ENCODE peak calls at places on chromosomes 16 and 17, in eight cellular contexts. One of them, this sample, is unnamed.

GRCh38 chr17:41735744-41736143 is 1.3 kb upstream of the HAP1 start:
- DNase-seq in CD4-positive, alpha-beta memory T cell: no peak
- DNase-seq in uterus: no peak
- DNase-seq in Caco-2: no peak
- DNase-seq in ascending aorta: no peak
- DNase-seq in stimulated activated CD8-positive, alpha-beta memory T cell treated with anti-CD3 and anti-CD28 coated beads, Interleukin-12 subunit alpha, Interleukin-12 subunit beta, amount 100 ng/mL, for 4 hours: no peak
- DNase-seq in stimulated activated naive B cell treated with anti-CD40 and anti-IgM and Interleukin-4, amounts not matched to agents 10 μg/mL and 1 μg/mL and 100 μg/mL, for 72 hours: no peak
- DNase-seq in HCT116: no peak
- DNase-seq in this sample: no peak

GRCh38 chr17:81923302-81924260 is 4.0 kb downstream of the MAFG start:
- DNase-seq in Caco-2: no peak
- DNase-seq in HCT116: peak
- DNase-seq in ascending aorta: no peak
- DNase-seq in stimulated activated CD8-positive, alpha-beta memory T cell treated with anti-CD3 and anti-CD28 coated beads, Interleukin-12 subunit alpha, Interleukin-12 subunit beta, amount 100 ng/mL, for 4 hours: no peak
- DNase-seq in uterus: no peak
- DNase-seq in stimulated activated naive B cell treated with anti-CD40 and anti-IgM and Interleukin-4, amounts not matched to agents 10 μg/mL and 1 μg/mL and 100 μg/mL, for 72 hours: no peak
- DNase-seq in CD4-positive, alpha-beta memory T cell: no peak
- DNase-seq in this sample: no peak

GRCh38 chr17:22270381-22270780 is 578.1 kb downstream of the KCNJ18 start:
- DNase-seq in stimulated activated CD8-positive, alpha-beta memory T cell treated with anti-CD3 and anti-CD28 coated beads, Interleukin-12 subunit alpha, Interleukin-12 subunit beta, amount 100 ng/mL, for 4 hours: no peak
- DNase-seq in stimulated activated naive B cell treated with anti-CD40 and anti-IgM and Interleukin-4, amounts not matched to agents 10 μg/mL and 1 μg/mL and 100 μg/mL, for 72 hours: no peak
- DNase-seq in CD4-positive, alpha-beta memory T cell: no peak
- DNase-seq in HCT116: no peak
- DNase-seq in ascending aorta: no peak
- DNase-seq in uterus: no peak
- DNase-seq in Caco-2: no peak
- DNase-seq in this sample: no peak

GRCh38 chr17:4938670-4939553 is 934 bp downstream of the SLC25A11 start:
- DNase-seq in stimulated activated naive B cell treated with anti-CD40 and anti-IgM and Interleukin-4, amounts not matched to agents 10 μg/mL and 1 μg/mL and 100 μg/mL, for 72 hours: no peak
- DNase-seq in HCT116: no peak
- DNase-seq in ascending aorta: no peak
- DNase-seq in CD4-positive, alpha-beta memory T cell: no peak
- DNase-seq in stimulated activated CD8-positive, alpha-beta memory T cell treated with anti-CD3 and anti-CD28 coated beads, Interleukin-12 subunit alpha, Interleukin-12 subunit beta, amount 100 ng/mL, for 4 hours: no peak
- DNase-seq in Caco-2: no peak
- DNase-seq in uterus: no peak
- DNase-seq in this sample: no peak

GRCh38 chr17:59853168-59853918 is 39.4 kb downstream of the TUBD1 start:
- DNase-seq in stimulated activated CD8-positive, alpha-beta memory T cell treated with anti-CD3 and anti-CD28 coated beads, Interleukin-12 subunit alpha, Interleukin-12 subunit beta, amount 100 ng/mL, for 4 hours: no peak
- DNase-seq in stimulated activated naive B cell treated with anti-CD40 and anti-IgM and Interleukin-4, amounts not matched to agents 10 μg/mL and 1 μg/mL and 100 μg/mL, for 72 hours: no peak
- DNase-seq in uterus: no peak
- DNase-seq in Caco-2: peak
- DNase-seq in CD4-positive, alpha-beta memory T cell: peak
- DNase-seq in ascending aorta: no peak
- DNase-seq in HCT116: no peak
- DNase-seq in this sample: peak

GRCh38 chr17:65355246-65355645 is 206.2 kb downstream of the AXIN2 start:
- DNase-seq in HCT116: no peak
- DNase-seq in ascending aorta: no peak
- DNase-seq in uterus: no peak
- DNase-seq in Caco-2: no peak
- DNase-seq in CD4-positive, alpha-beta memory T cell: no peak
- DNase-seq in stimulated activated naive B cell treated with anti-CD40 and anti-IgM and Interleukin-4, amounts not matched to agents 10 μg/mL and 1 μg/mL and 100 μg/mL, for 72 hours: no peak
- DNase-seq in stimulated activated CD8-positive, alpha-beta memory T cell treated with anti-CD3 and anti-CD28 coated beads, Interleukin-12 subunit alpha, Interleukin-12 subunit beta, amount 100 ng/mL, for 4 hours: no peak
- DNase-seq in this sample: no peak

GRCh38 chr17:29212681-29213121 is 32.5 kb upstream of the MYO18A start:
- DNase-seq in HCT116: no peak
- DNase-seq in CD4-positive, alpha-beta memory T cell: no peak
- DNase-seq in uterus: no peak
- DNase-seq in Caco-2: no peak
- DNase-seq in stimulated activated CD8-positive, alpha-beta memory T cell treated with anti-CD3 and anti-CD28 coated beads, Interleukin-12 subunit alpha, Interleukin-12 subunit beta, amount 100 ng/mL, for 4 hours: no peak
- DNase-seq in ascending aorta: no peak
- DNase-seq in stimulated activated naive B cell treated with anti-CD40 and anti-IgM and Interleukin-4, amounts not matched to agents 10 μg/mL and 1 μg/mL and 100 μg/mL, for 72 hours: no peak
- DNase-seq in this sample: no peak

GRCh38 chr16:88768041-88768876 is 16.8 kb downstream of the PIEZO1 start:
- DNase-seq in Caco-2: no peak
- DNase-seq in CD4-positive, alpha-beta memory T cell: no peak
- DNase-seq in ascending aorta: no peak
- DNase-seq in stimulated activated naive B cell treated with anti-CD40 and anti-IgM and Interleukin-4, amounts not matched to agents 10 μg/mL and 1 μg/mL and 100 μg/mL, for 72 hours: no peak
- DNase-seq in stimulated activated CD8-positive, alpha-beta memory T cell treated with anti-CD3 and anti-CD28 coated beads, Interleukin-12 subunit alpha, Interleukin-12 subunit beta, amount 100 ng/mL, for 4 hours: no peak
- DNase-seq in HCT116: no peak
- DNase-seq in uterus: peak
- DNase-seq in this sample: no peak

GRCh38 chr17:50101346-50102163 is 6.4 kb downstream of the PDK2 start:
- DNase-seq in Caco-2: no peak
- DNase-seq in stimulated activated naive B cell treated with anti-CD40 and anti-IgM and Interleukin-4, amounts not matched to agents 10 μg/mL and 1 μg/mL and 100 μg/mL, for 72 hours: no peak
- DNase-seq in CD4-positive, alpha-beta memory T cell: no peak
- DNase-seq in stimulated activated CD8-positive, alpha-beta memory T cell treated with anti-CD3 and anti-CD28 coated beads, Interleukin-12 subunit alpha, Interleukin-12 subunit beta, amount 100 ng/mL, for 4 hours: no peak
- DNase-seq in ascending aorta: no peak
- DNase-seq in uterus: peak
- DNase-seq in HCT116: no peak
- DNase-seq in this sample: no peak

GRCh38 chr16:23877107-23878070 is 41.6 kb downstream of the PRKCB start:
- DNase-seq in stimulated activated naive B cell treated with anti-CD40 and anti-IgM and Interleukin-4, amounts not matched to agents 10 μg/mL and 1 μg/mL and 100 μg/mL, for 72 hours: no peak
- DNase-seq in ascending aorta: no peak
- DNase-seq in Caco-2: no peak
- DNase-seq in uterus: no peak
- DNase-seq in CD4-positive, alpha-beta memory T cell: no peak
- DNase-seq in stimulated activated CD8-positive, alpha-beta memory T cell treated with anti-CD3 and anti-CD28 coated beads, Interleukin-12 subunit alpha, Interleukin-12 subunit beta, amount 100 ng/mL, for 4 hours: no peak
- DNase-seq in HCT116: no peak
- DNase-seq in this sample: no peak

GRCh38 chr17:65184235-65184959 is 47.2 kb downstream of the RGS9 start:
- DNase-seq in Caco-2: no peak
- DNase-seq in CD4-positive, alpha-beta memory T cell: no peak
- DNase-seq in HCT116: no peak
- DNase-seq in stimulated activated CD8-positive, alpha-beta memory T cell treated with anti-CD3 and anti-CD28 coated beads, Interleukin-12 subunit alpha, Interleukin-12 subunit beta, amount 100 ng/mL, for 4 hours: no peak
- DNase-seq in stimulated activated naive B cell treated with anti-CD40 and anti-IgM and Interleukin-4, amounts not matched to agents 10 μg/mL and 1 μg/mL and 100 μg/mL, for 72 hours: no peak
- DNase-seq in ascending aorta: no peak
- DNase-seq in uterus: no peak
- DNase-seq in this sample: no peak

GRCh38 chr16:12063004-12063395 is 86.5 kb downstream of the SNX29 start:
- DNase-seq in stimulated activated naive B cell treated with anti-CD40 and anti-IgM and Interleukin-4, amounts not matched to agents 10 μg/mL and 1 μg/mL and 100 μg/mL, for 72 hours: no peak
- DNase-seq in CD4-positive, alpha-beta memory T cell: no peak
- DNase-seq in HCT116: no peak
- DNase-seq in Caco-2: no peak
- DNase-seq in uterus: no peak
- DNase-seq in ascending aorta: no peak
- DNase-seq in stimulated activated CD8-positive, alpha-beta memory T cell treated with anti-CD3 and anti-CD28 coated beads, Interleukin-12 subunit alpha, Interleukin-12 subunit beta, amount 100 ng/mL, for 4 hours: no peak
- DNase-seq in this sample: no peak

GRCh38 chr17:78974635-78975591 is 4.8 kb downstream of the LGALS3BP start:
- DNase-seq in stimulated activated CD8-positive, alpha-beta memory T cell treated with anti-CD3 and anti-CD28 coated beads, Interleukin-12 subunit alpha, Interleukin-12 subunit beta, amount 100 ng/mL, for 4 hours: no peak
- DNase-seq in CD4-positive, alpha-beta memory T cell: no peak
- DNase-seq in HCT116: peak
- DNase-seq in Caco-2: no peak
- DNase-seq in uterus: peak
- DNase-seq in stimulated activated naive B cell treated with anti-CD40 and anti-IgM and Interleukin-4, amounts not matched to agents 10 μg/mL and 1 μg/mL and 100 μg/mL, for 72 hours: no peak
- DNase-seq in ascending aorta: peak
- DNase-seq in this sample: peak

GRCh38 chr17:17712268-17712924 is 31.1 kb downstream of the RAI1 start:
- DNase-seq in stimulated activated CD8-positive, alpha-beta memory T cell treated with anti-CD3 and anti-CD28 coated beads, Interleukin-12 subunit alpha, Interleukin-12 subunit beta, amount 100 ng/mL, for 4 hours: no peak
- DNase-seq in CD4-positive, alpha-beta memory T cell: no peak
- DNase-seq in HCT116: no peak
- DNase-seq in stimulated activated naive B cell treated with anti-CD40 and anti-IgM and Interleukin-4, amounts not matched to agents 10 μg/mL and 1 μg/mL and 100 μg/mL, for 72 hours: peak
- DNase-seq in Caco-2: no peak
- DNase-seq in uterus: no peak
- DNase-seq in ascending aorta: no peak
- DNase-seq in this sample: no peak

GRCh38 chr17:79960788-79961522 is 74.7 kb downstream of the TBC1D16 start:
- DNase-seq in HCT116: no peak
- DNase-seq in Caco-2: no peak
- DNase-seq in ascending aorta: no peak
- DNase-seq in uterus: no peak
- DNase-seq in CD4-positive, alpha-beta memory T cell: no peak
- DNase-seq in stimulated activated CD8-positive, alpha-beta memory T cell treated with anti-CD3 and anti-CD28 coated beads, Interleukin-12 subunit alpha, Interleukin-12 subunit beta, amount 100 ng/mL, for 4 hours: no peak
- DNase-seq in stimulated activated naive B cell treated with anti-CD40 and anti-IgM and Interleukin-4, amounts not matched to agents 10 μg/mL and 1 μg/mL and 100 μg/mL, for 72 hours: no peak
- DNase-seq in this sample: no peak

GRCh38 chr16:57530531-57531252 is 5.7 kb downstream of the CCDC102A start:
- DNase-seq in ascending aorta: no peak
- DNase-seq in stimulated activated CD8-positive, alpha-beta memory T cell treated with anti-CD3 and anti-CD28 coated beads, Interleukin-12 subunit alpha, Interleukin-12 subunit beta, amount 100 ng/mL, for 4 hours: no peak
- DNase-seq in CD4-positive, alpha-beta memory T cell: no peak
- DNase-seq in uterus: peak
- DNase-seq in stimulated activated naive B cell treated with anti-CD40 and anti-IgM and Interleukin-4, amounts not matched to agents 10 μg/mL and 1 μg/mL and 100 μg/mL, for 72 hours: no peak
- DNase-seq in HCT116: no peak
- DNase-seq in Caco-2: peak
- DNase-seq in this sample: no peak

GRCh38 chr17:7327501-7327900 is 1.6 kb downstream of the NEURL4 start:
- DNase-seq in CD4-positive, alpha-beta memory T cell: no peak
- DNase-seq in stimulated activated naive B cell treated with anti-CD40 and anti-IgM and Interleukin-4, amounts not matched to agents 10 μg/mL and 1 μg/mL and 100 μg/mL, for 72 hours: no peak
- DNase-seq in Caco-2: no peak
- DNase-seq in uterus: no peak
- DNase-seq in ascending aorta: no peak
- DNase-seq in stimulated activated CD8-positive, alpha-beta memory T cell treated with anti-CD3 and anti-CD28 coated beads, Interleukin-12 subunit alpha, Interleukin-12 subunit beta, amount 100 ng/mL, for 4 hours: no peak
- DNase-seq in HCT116: no peak
- DNase-seq in this sample: no peak

GRCh38 chr16:78128920-78129319 is 29.5 kb downstream of the WWOX start:
- DNase-seq in HCT116: no peak
- DNase-seq in Caco-2: no peak
- DNase-seq in CD4-positive, alpha-beta memory T cell: no peak
- DNase-seq in stimulated activated CD8-positive, alpha-beta memory T cell treated with anti-CD3 and anti-CD28 coated beads, Interleukin-12 subunit alpha, Interleukin-12 subunit beta, amount 100 ng/mL, for 4 hours: no peak
- DNase-seq in ascending aorta: no peak
- DNase-seq in uterus: no peak
- DNase-seq in stimulated activated naive B cell treated with anti-CD40 and anti-IgM and Interleukin-4, amounts not matched to agents 10 μg/mL and 1 μg/mL and 100 μg/mL, for 72 hours: no peak
- DNase-seq in this sample: no peak

GRCh38 chr16:12575288-12575687 is 228.4 kb downstream of the CPPED1 start:
- DNase-seq in Caco-2: no peak
- DNase-seq in CD4-positive, alpha-beta memory T cell: no peak
- DNase-seq in stimulated activated naive B cell treated with anti-CD40 and anti-IgM and Interleukin-4, amounts not matched to agents 10 μg/mL and 1 μg/mL and 100 μg/mL, for 72 hours: no peak
- DNase-seq in HCT116: no peak
- DNase-seq in uterus: no peak
- DNase-seq in stimulated activated CD8-positive, alpha-beta memory T cell treated with anti-CD3 and anti-CD28 coated beads, Interleukin-12 subunit alpha, Interleukin-12 subunit beta, amount 100 ng/mL, for 4 hours: no peak
- DNase-seq in ascending aorta: no peak
- DNase-seq in this sample: no peak

GRCh38 chr16:84044108-84044488 is 1.5 kb upstream of the SLC38A8 start:
- DNase-seq in stimulated activated naive B cell treated with anti-CD40 and anti-IgM and Interleukin-4, amounts not matched to agents 10 μg/mL and 1 μg/mL and 100 μg/mL, for 72 hours: no peak
- DNase-seq in HCT116: peak
- DNase-seq in stimulated activated CD8-positive, alpha-beta memory T cell treated with anti-CD3 and anti-CD28 coated beads, Interleukin-12 subunit alpha, Interleukin-12 subunit beta, amount 100 ng/mL, for 4 hours: no peak
- DNase-seq in uterus: no peak
- DNase-seq in CD4-positive, alpha-beta memory T cell: no peak
- DNase-seq in Caco-2: peak
- DNase-seq in ascending aorta: no peak
- DNase-seq in this sample: no peak

GRCh38 chr17:57440522-57441269 is 184.4 kb downstream of the MSI2 start:
- DNase-seq in uterus: peak
- DNase-seq in CD4-positive, alpha-beta memory T cell: peak
- DNase-seq in stimulated activated CD8-positive, alpha-beta memory T cell treated with anti-CD3 and anti-CD28 coated beads, Interleukin-12 subunit alpha, Interleukin-12 subunit beta, amount 100 ng/mL, for 4 hours: peak
- DNase-seq in ascending aorta: peak
- DNase-seq in Caco-2: no peak
- DNase-seq in stimulated activated naive B cell treated with anti-CD40 and anti-IgM and Interleukin-4, amounts not matched to agents 10 μg/mL and 1 μg/mL and 100 μg/mL, for 72 hours: peak
- DNase-seq in HCT116: peak
- DNase-seq in this sample: peak

GRCh38 chr17:40309031-40309937 is at the start of gene RARA:
- DNase-seq in ascending aorta: no peak
- DNase-seq in stimulated activated CD8-positive, alpha-beta memory T cell treated with anti-CD3 and anti-CD28 coated beads, Interleukin-12 subunit alpha, Interleukin-12 subunit beta, amount 100 ng/mL, for 4 hours: no peak
- DNase-seq in stimulated activated naive B cell treated with anti-CD40 and anti-IgM and Interleukin-4, amounts not matched to agents 10 μg/mL and 1 μg/mL and 100 μg/mL, for 72 hours: no peak
- DNase-seq in CD4-positive, alpha-beta memory T cell: no peak
- DNase-seq in Caco-2: peak
- DNase-seq in HCT116: no peak
- DNase-seq in uterus: peak
- DNase-seq in this sample: no peak

GRCh38 chr17:64107517-64108235 is 22.3 kb downstream of the ERN1 start:
- DNase-seq in HCT116: no peak
- DNase-seq in stimulated activated CD8-positive, alpha-beta memory T cell treated with anti-CD3 and anti-CD28 coated beads, Interleukin-12 subunit alpha, Interleukin-12 subunit beta, amount 100 ng/mL, for 4 hours: no peak
- DNase-seq in stimulated activated naive B cell treated with anti-CD40 and anti-IgM and Interleukin-4, amounts not matched to agents 10 μg/mL and 1 μg/mL and 100 μg/mL, for 72 hours: no peak
- DNase-seq in uterus: no peak
- DNase-seq in Caco-2: no peak
- DNase-seq in CD4-positive, alpha-beta memory T cell: no peak
- DNase-seq in ascending aorta: no peak
- DNase-seq in this sample: no peak

GRCh38 chr17:973053-973452 is 6.5 kb downstream of the NXN start:
- DNase-seq in ascending aorta: no peak
- DNase-seq in CD4-positive, alpha-beta memory T cell: no peak
- DNase-seq in Caco-2: peak
- DNase-seq in uterus: no peak
- DNase-seq in stimulated activated CD8-positive, alpha-beta memory T cell treated with anti-CD3 and anti-CD28 coated beads, Interleukin-12 subunit alpha, Interleukin-12 subunit beta, amount 100 ng/mL, for 4 hours: no peak
- DNase-seq in HCT116: peak
- DNase-seq in stimulated activated naive B cell treated with anti-CD40 and anti-IgM and Interleukin-4, amounts not matched to agents 10 μg/mL and 1 μg/mL and 100 μg/mL, for 72 hours: no peak
- DNase-seq in this sample: no peak

GRCh38 chr17:67059372-67059771 is 15.0 kb downstream of the CACNG1 start:
- DNase-seq in uterus: no peak
- DNase-seq in CD4-positive, alpha-beta memory T cell: no peak
- DNase-seq in Caco-2: peak
- DNase-seq in stimulated activated naive B cell treated with anti-CD40 and anti-IgM and Interleukin-4, amounts not matched to agents 10 μg/mL and 1 μg/mL and 100 μg/mL, for 72 hours: no peak
- DNase-seq in ascending aorta: no peak
- DNase-seq in stimulated activated CD8-positive, alpha-beta memory T cell treated with anti-CD3 and anti-CD28 coated beads, Interleukin-12 subunit alpha, Interleukin-12 subunit beta, amount 100 ng/mL, for 4 hours: no peak
- DNase-seq in HCT116: no peak
- DNase-seq in this sample: no peak

GRCh38 chr16:50756466-50756865 is 14.6 kb downstream of the CYLD start:
- DNase-seq in stimulated activated CD8-positive, alpha-beta memory T cell treated with anti-CD3 and anti-CD28 coated beads, Interleukin-12 subunit alpha, Interleukin-12 subunit beta, amount 100 ng/mL, for 4 hours: no peak
- DNase-seq in uterus: no peak
- DNase-seq in HCT116: no peak
- DNase-seq in CD4-positive, alpha-beta memory T cell: no peak
- DNase-seq in ascending aorta: no peak
- DNase-seq in Caco-2: no peak
- DNase-seq in stimulated activated naive B cell treated with anti-CD40 and anti-IgM and Interleukin-4, amounts not matched to agents 10 μg/mL and 1 μg/mL and 100 μg/mL, for 72 hours: no peak
- DNase-seq in this sample: no peak